ENCODE peak calls at places on chromosome 5, in six cellular contexts. N is nucleus accumbens, A is neuronal stem cell, C is ELF-1, Y is fibroblast of pulmonary artery, D is left ventricle myocardium inferior. Z is an unnamed sample.

GRCh38 chr5:150522504-150523464 is 14.9 kb downstream of the NDST1 start:
- DNase-seq in N (no peak), A (no peak), C (no peak), Y (no peak), D (peak), Z (no peak)

GRCh38 chr5:139635606-139636206 is 12.4 kb upstream of the CXXC5 start:
- DNase-seq in N (no peak), A (no peak), C (peak), Y (peak), D (peak), Z (peak)

GRCh38 chr5:134003064-134003956 is 1.5 kb downstream of the VDAC1 start:
- DNase-seq in N (no peak), A (no peak), C (no peak), Y (no peak), D (no peak), Z (peak)

GRCh38 chr5:122007445-122008010 is 45.8 kb downstream of the SRFBP1 start:
- DNase-seq in N (no peak), A (no peak), C (no peak), Y (no peak), D (no peak), Z (no peak)

GRCh38 chr5:1907616-1908015 is 24.9 kb upstream of the IRX4 start:
- DNase-seq in N (no peak), A (no peak), C (no peak), Y (no peak), D (no peak), Z (no peak)

GRCh38 chr5:63170496-63170895 is 591.9 kb downstream of the LRRC70 start:
- DNase-seq in N (no peak), A (no peak), C (no peak), Y (no peak), D (no peak), Z (no peak)

GRCh38 chr5:61280205-61280604 is 51.9 kb upstream of the ZSWIM6 start:
- DNase-seq in N (no peak), A (no peak), C (no peak), Y (peak), D (no peak), Z (peak)

GRCh38 chr5:38715671-38716070 is 130.1 kb upstream of the OSMR start:
- DNase-seq in N (no peak), A (peak), C (no peak), Y (peak), D (no peak), Z (no peak)

GRCh38 chr5:143316844-143317631 is 86.4 kb downstream of the NR3C1 start:
- DNase-seq in N (no peak), A (no peak), C (no peak), Y (peak), D (no peak), Z (no peak)

GRCh38 chr5:97636766-97637165 is 453.7 kb upstream of the RIOK2 start:
- DNase-seq in N (no peak), A (no peak), C (no peak), Y (no peak), D (no peak), Z (no peak)

GRCh38 chr5:7397005-7397546 is 1.1 kb downstream of the ADCY2 start:
- DNase-seq in N (no peak), A (no peak), C (peak), Y (no peak), D (no peak), Z (no peak)

GRCh38 chr5:7762267-7762666 is 88.7 kb downstream of the CFAP90 start:
- DNase-seq in N (no peak), A (no peak), C (peak), Y (no peak), D (no peak), Z (no peak)

GRCh38 chr5:149629421-149629820 is 48.1 kb downstream of the ARHGEF37 start:
- DNase-seq in N (no peak), A (no peak), C (no peak), Y (no peak), D (no peak), Z (no peak)

GRCh38 chr5:68007446-68007845 is 208.1 kb upstream of the PIK3R1 start:
- DNase-seq in N (no peak), A (no peak), C (no peak), Y (peak), D (peak), Z (peak)

GRCh38 chr5:887947-888640 is 4.5 kb downstream of the BRD9 start:
- DNase-seq in N (no peak), A (no peak), C (no peak), Y (no peak), D (no peak), Z (no peak)

GRCh38 chr5:9440517-9440916 is 105.4 kb downstream of the SEMA5A start:
- DNase-seq in N (no peak), A (no peak), C (no peak), Y (peak), D (no peak), Z (no peak)

Z was measured in amniotic epithelial cell.